ENCODE peak calls at places on chromosomes 12 and 14, in ten cellular contexts. One of them, this sample, is unnamed.

GRCh38 chr12:52305921-52306705 is 14.8 kb upstream of the KRT81 start:
- DNase-seq in GM04504: no peak
- DNase-seq in GM03348: no peak
- DNase-seq in naive thymus-derived CD8-positive, alpha-beta T cell: no peak
- DNase-seq in brain microvascular endothelial cell: no peak
- DNase-seq in AG04450: no peak
- DNase-seq in amniotic stem cell: no peak
- DNase-seq in kidney glomerular epithelial cell: no peak
- DNase-seq in fibroblast of lung: no peak
- DNase-seq in stimulated activated naive B cell treated with anti-CD40 and anti-IgM and Interleukin-4, amounts not matched to agents 10 μg/mL and 1 μg/mL and 100 μg/mL, for 72 hours: no peak
- DNase-seq in this sample: no peak

GRCh38 chr14:98140862-98141261 is 1131.1 kb downstream of the BCL11B start:
- DNase-seq in amniotic stem cell: no peak
- DNase-seq in fibroblast of lung: no peak
- DNase-seq in GM03348: no peak
- DNase-seq in stimulated activated naive B cell treated with anti-CD40 and anti-IgM and Interleukin-4, amounts not matched to agents 10 μg/mL and 1 μg/mL and 100 μg/mL, for 72 hours: no peak
- DNase-seq in brain microvascular endothelial cell: no peak
- DNase-seq in GM04504: no peak
- DNase-seq in naive thymus-derived CD8-positive, alpha-beta T cell: no peak
- DNase-seq in AG04450: no peak
- DNase-seq in kidney glomerular epithelial cell: no peak
- DNase-seq in this sample: no peak

GRCh38 chr12:33734871-33735270 is 287.4 kb upstream of the ALG10 start:
- DNase-seq in naive thymus-derived CD8-positive, alpha-beta T cell: no peak
- DNase-seq in kidney glomerular epithelial cell: no peak
- DNase-seq in GM04504: no peak
- DNase-seq in GM03348: no peak
- DNase-seq in stimulated activated naive B cell treated with anti-CD40 and anti-IgM and Interleukin-4, amounts not matched to agents 10 μg/mL and 1 μg/mL and 100 μg/mL, for 72 hours: no peak
- DNase-seq in AG04450: no peak
- DNase-seq in brain microvascular endothelial cell: no peak
- DNase-seq in amniotic stem cell: no peak
- DNase-seq in fibroblast of lung: no peak
- DNase-seq in this sample: no peak

GRCh38 chr14:64610049-64610746 is 60.4 kb downstream of the PPP1R36 start:
- DNase-seq in stimulated activated naive B cell treated with anti-CD40 and anti-IgM and Interleukin-4, amounts not matched to agents 10 μg/mL and 1 μg/mL and 100 μg/mL, for 72 hours: no peak
- DNase-seq in brain microvascular endothelial cell: no peak
- DNase-seq in naive thymus-derived CD8-positive, alpha-beta T cell: no peak
- DNase-seq in kidney glomerular epithelial cell: no peak
- DNase-seq in AG04450: no peak
- DNase-seq in fibroblast of lung: no peak
- DNase-seq in GM04504: no peak
- DNase-seq in GM03348: no peak
- DNase-seq in amniotic stem cell: no peak
- DNase-seq in this sample: peak; percentile 26

GRCh38 chr14:29039171-29039570 is 272.6 kb downstream of the FOXG1 start:
- DNase-seq in GM03348: peak; percentile 24
- DNase-seq in brain microvascular endothelial cell: no peak
- DNase-seq in kidney glomerular epithelial cell: no peak
- DNase-seq in AG04450: no peak
- DNase-seq in amniotic stem cell: no peak
- DNase-seq in stimulated activated naive B cell treated with anti-CD40 and anti-IgM and Interleukin-4, amounts not matched to agents 10 μg/mL and 1 μg/mL and 100 μg/mL, for 72 hours: no peak
- DNase-seq in fibroblast of lung: peak; percentile 20
- DNase-seq in naive thymus-derived CD8-positive, alpha-beta T cell: no peak
- DNase-seq in GM04504: peak; percentile 21
- DNase-seq in this sample: no peak

GRCh38 chr14:38808734-38809455 is 294.1 kb downstream of the SEC23A start:
- DNase-seq in amniotic stem cell: no peak
- DNase-seq in kidney glomerular epithelial cell: no peak
- DNase-seq in fibroblast of lung: no peak
- DNase-seq in brain microvascular endothelial cell: no peak
- DNase-seq in stimulated activated naive B cell treated with anti-CD40 and anti-IgM and Interleukin-4, amounts not matched to agents 10 μg/mL and 1 μg/mL and 100 μg/mL, for 72 hours: no peak
- DNase-seq in GM04504: no peak
- DNase-seq in AG04450: no peak
- DNase-seq in naive thymus-derived CD8-positive, alpha-beta T cell: no peak
- DNase-seq in GM03348: no peak
- DNase-seq in this sample: no peak

GRCh38 chr14:36723551-36723950 is 61.9 kb downstream of the PAX9 start:
- DNase-seq in AG04450: no peak
- DNase-seq in fibroblast of lung: no peak
- DNase-seq in kidney glomerular epithelial cell: no peak
- DNase-seq in brain microvascular endothelial cell: no peak
- DNase-seq in GM04504: no peak
- DNase-seq in amniotic stem cell: no peak
- DNase-seq in GM03348: no peak
- DNase-seq in stimulated activated naive B cell treated with anti-CD40 and anti-IgM and Interleukin-4, amounts not matched to agents 10 μg/mL and 1 μg/mL and 100 μg/mL, for 72 hours: no peak
- DNase-seq in naive thymus-derived CD8-positive, alpha-beta T cell: no peak
- DNase-seq in this sample: no peak

GRCh38 chr14:103416916-103417315 is 31.7 kb downstream of the MARK3 start:
- DNase-seq in brain microvascular endothelial cell: no peak
- DNase-seq in AG04450: no peak
- DNase-seq in stimulated activated naive B cell treated with anti-CD40 and anti-IgM and Interleukin-4, amounts not matched to agents 10 μg/mL and 1 μg/mL and 100 μg/mL, for 72 hours: no peak
- DNase-seq in amniotic stem cell: no peak
- DNase-seq in fibroblast of lung: no peak
- DNase-seq in kidney glomerular epithelial cell: no peak
- DNase-seq in GM04504: no peak
- DNase-seq in GM03348: no peak
- DNase-seq in naive thymus-derived CD8-positive, alpha-beta T cell: no peak
- DNase-seq in this sample: no peak

GRCh38 chr14:68694516-68695235 is 98.2 kb downstream of the ZFP36L1 start:
- DNase-seq in fibroblast of lung: peak; percentile 80
- DNase-seq in GM04504: no peak
- DNase-seq in brain microvascular endothelial cell: no peak
- DNase-seq in naive thymus-derived CD8-positive, alpha-beta T cell: no peak
- DNase-seq in amniotic stem cell: no peak
- DNase-seq in AG04450: no peak
- DNase-seq in stimulated activated naive B cell treated with anti-CD40 and anti-IgM and Interleukin-4, amounts not matched to agents 10 μg/mL and 1 μg/mL and 100 μg/mL, for 72 hours: no peak
- DNase-seq in GM03348: peak; percentile 76
- DNase-seq in kidney glomerular epithelial cell: no peak
- DNase-seq in this sample: no peak

GRCh38 chr12:48857278-48857994 is 5.5 kb upstream of the DDX23 start:
- DNase-seq in amniotic stem cell: no peak
- DNase-seq in GM03348: no peak
- DNase-seq in stimulated activated naive B cell treated with anti-CD40 and anti-IgM and Interleukin-4, amounts not matched to agents 10 μg/mL and 1 μg/mL and 100 μg/mL, for 72 hours: no peak
- DNase-seq in naive thymus-derived CD8-positive, alpha-beta T cell: no peak
- DNase-seq in GM04504: no peak
- DNase-seq in kidney glomerular epithelial cell: no peak
- DNase-seq in AG04450: no peak
- DNase-seq in brain microvascular endothelial cell: no peak
- DNase-seq in fibroblast of lung: no peak
- DNase-seq in this sample: no peak